ENCODE peak calls at places on chromosomes 1 and 21, in ten cellular contexts. One of them, this sample, is unnamed.
A peak's percentile ranks its signal among the peaks of the same experiment; 100 is the strongest.

GRCh38 chr1:8122160-8122476 is 96.0 kb upstream of the ERRFI1 start:
- DNase-seq in OCI-M1: peak; percentile 15
- DNase-seq in iPS-NIHi11: no peak
- DNase-seq in activated naive CD8-positive, alpha-beta T cell treated with anti-CD3 and anti-CD28 coated beads for 36 hours: no peak
- DNase-seq in stimulated activated CD8-positive, alpha-beta memory T cell treated with anti-CD3 and anti-CD28 coated beads, Interleukin-4, amount 100 ng/mL, for 48 hours: no peak
- DNase-seq in spleen: no peak
- DNase-seq in fibroblast of pulmonary artery: peak; percentile 49
- DNase-seq in GM18507: no peak
- DNase-seq in body of pancreas: no peak
- DNase-seq in midbrain: no peak
- DNase-seq in this sample: no peak

GRCh38 chr1:16241116-16241763 is 4.3 kb upstream of the CPLANE2 start:
- DNase-seq in OCI-M1: no peak
- DNase-seq in iPS-NIHi11: no peak
- DNase-seq in activated naive CD8-positive, alpha-beta T cell treated with anti-CD3 and anti-CD28 coated beads for 36 hours: no peak
- DNase-seq in stimulated activated CD8-positive, alpha-beta memory T cell treated with anti-CD3 and anti-CD28 coated beads, Interleukin-4, amount 100 ng/mL, for 48 hours: no peak
- DNase-seq in spleen: no peak
- DNase-seq in fibroblast of pulmonary artery: no peak
- DNase-seq in GM18507: no peak
- DNase-seq in body of pancreas: no peak
- DNase-seq in midbrain: no peak
- DNase-seq in this sample: no peak

GRCh38 chr1:30966690-30967369 is 58.3 kb upstream of the SDC3 start:
- DNase-seq in OCI-M1: peak; percentile 41
- DNase-seq in iPS-NIHi11: no peak
- DNase-seq in activated naive CD8-positive, alpha-beta T cell treated with anti-CD3 and anti-CD28 coated beads for 36 hours: no peak
- DNase-seq in stimulated activated CD8-positive, alpha-beta memory T cell treated with anti-CD3 and anti-CD28 coated beads, Interleukin-4, amount 100 ng/mL, for 48 hours: no peak
- DNase-seq in spleen: no peak
- DNase-seq in fibroblast of pulmonary artery: peak; percentile 87
- DNase-seq in GM18507: no peak
- DNase-seq in body of pancreas: peak; percentile 30
- DNase-seq in midbrain: no peak
- DNase-seq in this sample: no peak

GRCh38 chr1:154866995-154867795 is 2.9 kb downstream of the KCNN3 start:
- DNase-seq in OCI-M1: no peak
- DNase-seq in iPS-NIHi11: no peak
- DNase-seq in activated naive CD8-positive, alpha-beta T cell treated with anti-CD3 and anti-CD28 coated beads for 36 hours: peak; percentile 53
- DNase-seq in stimulated activated CD8-positive, alpha-beta memory T cell treated with anti-CD3 and anti-CD28 coated beads, Interleukin-4, amount 100 ng/mL, for 48 hours: peak; percentile 57
- DNase-seq in spleen: no peak
- DNase-seq in fibroblast of pulmonary artery: peak; percentile 74
- DNase-seq in GM18507: no peak
- DNase-seq in body of pancreas: no peak
- DNase-seq in midbrain: peak; percentile 39
- DNase-seq in this sample: peak; percentile 39

GRCh38 chr1:244782056-244782455 is 53.4 kb upstream of the COX20 start:
- DNase-seq in OCI-M1: no peak
- DNase-seq in iPS-NIHi11: no peak
- DNase-seq in activated naive CD8-positive, alpha-beta T cell treated with anti-CD3 and anti-CD28 coated beads for 36 hours: no peak
- DNase-seq in stimulated activated CD8-positive, alpha-beta memory T cell treated with anti-CD3 and anti-CD28 coated beads, Interleukin-4, amount 100 ng/mL, for 48 hours: no peak
- DNase-seq in spleen: no peak
- DNase-seq in fibroblast of pulmonary artery: no peak
- DNase-seq in GM18507: no peak
- DNase-seq in body of pancreas: no peak
- DNase-seq in midbrain: no peak
- DNase-seq in this sample: no peak

GRCh38 chr1:203915811-203916210 is 54.4 kb downstream of the SNRPE start:
- DNase-seq in OCI-M1: no peak
- DNase-seq in iPS-NIHi11: no peak
- DNase-seq in activated naive CD8-positive, alpha-beta T cell treated with anti-CD3 and anti-CD28 coated beads for 36 hours: no peak
- DNase-seq in stimulated activated CD8-positive, alpha-beta memory T cell treated with anti-CD3 and anti-CD28 coated beads, Interleukin-4, amount 100 ng/mL, for 48 hours: no peak
- DNase-seq in spleen: no peak
- DNase-seq in fibroblast of pulmonary artery: peak; percentile 19
- DNase-seq in GM18507: no peak
- DNase-seq in body of pancreas: no peak
- DNase-seq in midbrain: no peak
- DNase-seq in this sample: no peak

GRCh38 chr1:39063191-39063590 is 37.0 kb downstream of the NDUFS5 start:
- DNase-seq in OCI-M1: peak; percentile 45
- DNase-seq in iPS-NIHi11: no peak
- DNase-seq in activated naive CD8-positive, alpha-beta T cell treated with anti-CD3 and anti-CD28 coated beads for 36 hours: no peak
- DNase-seq in stimulated activated CD8-positive, alpha-beta memory T cell treated with anti-CD3 and anti-CD28 coated beads, Interleukin-4, amount 100 ng/mL, for 48 hours: no peak
- DNase-seq in spleen: peak; percentile 13
- DNase-seq in fibroblast of pulmonary artery: no peak
- DNase-seq in GM18507: no peak
- DNase-seq in body of pancreas: no peak
- DNase-seq in midbrain: no peak
- DNase-seq in this sample: no peak

GRCh38 chr1:44801491-44802305 is 1.5 kb downstream of the PLK3 start:
- DNase-seq in OCI-M1: peak; percentile 21
- DNase-seq in iPS-NIHi11: no peak
- DNase-seq in activated naive CD8-positive, alpha-beta T cell treated with anti-CD3 and anti-CD28 coated beads for 36 hours: no peak
- DNase-seq in stimulated activated CD8-positive, alpha-beta memory T cell treated with anti-CD3 and anti-CD28 coated beads, Interleukin-4, amount 100 ng/mL, for 48 hours: no peak
- DNase-seq in spleen: peak; percentile 84
- DNase-seq in fibroblast of pulmonary artery: no peak
- DNase-seq in GM18507: no peak
- DNase-seq in body of pancreas: no peak
- DNase-seq in midbrain: no peak
- DNase-seq in this sample: peak; percentile 29

GRCh38 chr21:16842716-16843115 is 670.1 kb upstream of the CXADR start:
- DNase-seq in OCI-M1: no peak
- DNase-seq in iPS-NIHi11: no peak
- DNase-seq in activated naive CD8-positive, alpha-beta T cell treated with anti-CD3 and anti-CD28 coated beads for 36 hours: no peak
- DNase-seq in stimulated activated CD8-positive, alpha-beta memory T cell treated with anti-CD3 and anti-CD28 coated beads, Interleukin-4, amount 100 ng/mL, for 48 hours: no peak
- DNase-seq in spleen: no peak
- DNase-seq in fibroblast of pulmonary artery: no peak
- DNase-seq in GM18507: no peak
- DNase-seq in body of pancreas: no peak
- DNase-seq in midbrain: no peak
- DNase-seq in this sample: no peak

GRCh38 chr1:109229531-109230127 is 15.9 kb downstream of the SARS1 start:
- DNase-seq in OCI-M1: no peak
- DNase-seq in iPS-NIHi11: peak; percentile 90
- DNase-seq in activated naive CD8-positive, alpha-beta T cell treated with anti-CD3 and anti-CD28 coated beads for 36 hours: no peak
- DNase-seq in stimulated activated CD8-positive, alpha-beta memory T cell treated with anti-CD3 and anti-CD28 coated beads, Interleukin-4, amount 100 ng/mL, for 48 hours: no peak
- DNase-seq in spleen: no peak
- DNase-seq in fibroblast of pulmonary artery: no peak
- DNase-seq in GM18507: no peak
- DNase-seq in body of pancreas: no peak
- DNase-seq in midbrain: no peak
- DNase-seq in this sample: peak; percentile 45

GRCh38 chr1:211783897-211784296 is 46.7 kb downstream of the LPGAT1 start:
- DNase-seq in OCI-M1: peak; percentile 8
- DNase-seq in iPS-NIHi11: no peak
- DNase-seq in activated naive CD8-positive, alpha-beta T cell treated with anti-CD3 and anti-CD28 coated beads for 36 hours: no peak
- DNase-seq in stimulated activated CD8-positive, alpha-beta memory T cell treated with anti-CD3 and anti-CD28 coated beads, Interleukin-4, amount 100 ng/mL, for 48 hours: no peak
- DNase-seq in spleen: no peak
- DNase-seq in fibroblast of pulmonary artery: no peak
- DNase-seq in GM18507: no peak
- DNase-seq in body of pancreas: peak; percentile 86
- DNase-seq in midbrain: no peak
- DNase-seq in this sample: no peak

GRCh38 chr1:156103521-156103947 is 11.0 kb upstream of the LMNA start:
- DNase-seq in OCI-M1: no peak
- DNase-seq in iPS-NIHi11: no peak
- DNase-seq in activated naive CD8-positive, alpha-beta T cell treated with anti-CD3 and anti-CD28 coated beads for 36 hours: peak; percentile 61
- DNase-seq in stimulated activated CD8-positive, alpha-beta memory T cell treated with anti-CD3 and anti-CD28 coated beads, Interleukin-4, amount 100 ng/mL, for 48 hours: peak; percentile 59
- DNase-seq in spleen: no peak
- DNase-seq in fibroblast of pulmonary artery: no peak
- DNase-seq in GM18507: no peak
- DNase-seq in body of pancreas: no peak
- DNase-seq in midbrain: no peak
- DNase-seq in this sample: no peak

GRCh38 chr1:43587594-43587993 is 56.9 kb downstream of the PTPRF start:
- DNase-seq in OCI-M1: no peak
- DNase-seq in iPS-NIHi11: no peak
- DNase-seq in activated naive CD8-positive, alpha-beta T cell treated with anti-CD3 and anti-CD28 coated beads for 36 hours: no peak
- DNase-seq in stimulated activated CD8-positive, alpha-beta memory T cell treated with anti-CD3 and anti-CD28 coated beads, Interleukin-4, amount 100 ng/mL, for 48 hours: no peak
- DNase-seq in spleen: no peak
- DNase-seq in fibroblast of pulmonary artery: peak; percentile 24
- DNase-seq in GM18507: no peak
- DNase-seq in body of pancreas: no peak
- DNase-seq in midbrain: no peak
- DNase-seq in this sample: no peak

GRCh38 chr1:2049517-2050481 is at the start of gene PRKCZ:
- DNase-seq in OCI-M1: no peak
- DNase-seq in iPS-NIHi11: peak; percentile 98
- DNase-seq in activated naive CD8-positive, alpha-beta T cell treated with anti-CD3 and anti-CD28 coated beads for 36 hours: peak; percentile 97
- DNase-seq in stimulated activated CD8-positive, alpha-beta memory T cell treated with anti-CD3 and anti-CD28 coated beads, Interleukin-4, amount 100 ng/mL, for 48 hours: peak; percentile 95
- DNase-seq in spleen: peak; percentile 96
- DNase-seq in fibroblast of pulmonary artery: no peak
- DNase-seq in GM18507: peak; percentile 59
- DNase-seq in body of pancreas: peak; percentile 95
- DNase-seq in midbrain: no peak
- DNase-seq in this sample: no peak

GRCh38 chr21:23045955-23046354 is 2047.7 kb downstream of the NCAM2 start:
- DNase-seq in OCI-M1: no peak
- DNase-seq in iPS-NIHi11: no peak
- DNase-seq in activated naive CD8-positive, alpha-beta T cell treated with anti-CD3 and anti-CD28 coated beads for 36 hours: no peak
- DNase-seq in stimulated activated CD8-positive, alpha-beta memory T cell treated with anti-CD3 and anti-CD28 coated beads, Interleukin-4, amount 100 ng/mL, for 48 hours: no peak
- DNase-seq in spleen: no peak
- DNase-seq in fibroblast of pulmonary artery: no peak
- DNase-seq in GM18507: no peak
- DNase-seq in body of pancreas: no peak
- DNase-seq in midbrain: no peak
- DNase-seq in this sample: no peak

GRCh38 chr21:41601573-41602371 is 93.8 kb upstream of the TMPRSS2 start:
- DNase-seq in OCI-M1: no peak
- DNase-seq in iPS-NIHi11: no peak
- DNase-seq in activated naive CD8-positive, alpha-beta T cell treated with anti-CD3 and anti-CD28 coated beads for 36 hours: no peak
- DNase-seq in stimulated activated CD8-positive, alpha-beta memory T cell treated with anti-CD3 and anti-CD28 coated beads, Interleukin-4, amount 100 ng/mL, for 48 hours: no peak
- DNase-seq in spleen: no peak
- DNase-seq in fibroblast of pulmonary artery: peak; percentile 21
- DNase-seq in GM18507: no peak
- DNase-seq in body of pancreas: peak; percentile 37
- DNase-seq in midbrain: no peak
- DNase-seq in this sample: no peak

GRCh38 chr1:85584923-85585322 is 4.4 kb downstream of the CCN1 start:
- DNase-seq in OCI-M1: no peak
- DNase-seq in iPS-NIHi11: no peak
- DNase-seq in activated naive CD8-positive, alpha-beta T cell treated with anti-CD3 and anti-CD28 coated beads for 36 hours: no peak
- DNase-seq in stimulated activated CD8-positive, alpha-beta memory T cell treated with anti-CD3 and anti-CD28 coated beads, Interleukin-4, amount 100 ng/mL, for 48 hours: no peak
- DNase-seq in spleen: no peak
- DNase-seq in fibroblast of pulmonary artery: peak; percentile 85
- DNase-seq in GM18507: no peak
- DNase-seq in body of pancreas: no peak
- DNase-seq in midbrain: no peak
- DNase-seq in this sample: no peak

GRCh38 chr1:225652726-225653462 is at the start of gene ENAH:
- DNase-seq in OCI-M1: no peak
- DNase-seq in iPS-NIHi11: peak; percentile 89
- DNase-seq in activated naive CD8-positive, alpha-beta T cell treated with anti-CD3 and anti-CD28 coated beads for 36 hours: peak; percentile 64
- DNase-seq in stimulated activated CD8-positive, alpha-beta memory T cell treated with anti-CD3 and anti-CD28 coated beads, Interleukin-4, amount 100 ng/mL, for 48 hours: peak; percentile 57
- DNase-seq in spleen: peak; percentile 88
- DNase-seq in fibroblast of pulmonary artery: peak; percentile 85
- DNase-seq in GM18507: peak; percentile 32
- DNase-seq in body of pancreas: peak; percentile 85
- DNase-seq in midbrain: peak; percentile 89
- DNase-seq in this sample: peak; percentile 79

This sample was measured in posterior cingulate gyrus.